ENCODE peak calls at places on chromosomes 7 and 10, in eight cellular contexts. One of them, this sample, is unnamed.

GRCh38 chr10:123944661-123945060 is 53.1 kb upstream of the CPXM2 start:
- DNase-seq in HCT116: no peak
- DNase-seq in fibroblast of lung: no peak
- DNase-seq in HepG2: no peak
- DNase-seq in PC-3: no peak
- DNase-seq in neuronal stem cell: no peak
- DNase-seq in IMR-90: no peak
- DNase-seq in neural progenitor cell: no peak
- DNase-seq in this sample: no peak

GRCh38 chr10:14450041-14450491 is 119.3 kb upstream of the FRMD4A start:
- DNase-seq in HCT116: no peak
- DNase-seq in fibroblast of lung: no peak
- DNase-seq in HepG2: no peak
- DNase-seq in PC-3: no peak
- DNase-seq in neuronal stem cell: no peak
- DNase-seq in IMR-90: peak; percentile 65
- DNase-seq in neural progenitor cell: no peak
- DNase-seq in this sample: no peak

GRCh38 chr7:94375167-94375566 is 19.5 kb upstream of the COL1A2 start:
- DNase-seq in HCT116: no peak
- DNase-seq in fibroblast of lung: peak; percentile 99
- DNase-seq in HepG2: no peak
- DNase-seq in PC-3: no peak
- DNase-seq in neuronal stem cell: no peak
- DNase-seq in IMR-90: peak; percentile 97
- DNase-seq in neural progenitor cell: peak; percentile 45
- DNase-seq in this sample: no peak

GRCh38 chr7:74187915-74188675 is 13.9 kb downstream of the EIF4H start:
- DNase-seq in HCT116: no peak
- DNase-seq in fibroblast of lung: peak; percentile 30
- DNase-seq in HepG2: no peak
- DNase-seq in PC-3: peak; percentile 61
- DNase-seq in neuronal stem cell: no peak
- DNase-seq in IMR-90: peak; percentile 69
- DNase-seq in neural progenitor cell: no peak
- DNase-seq in this sample: peak; percentile 66

GRCh38 chr10:125035136-125035535 is 93.2 kb downstream of the ZRANB1 start:
- DNase-seq in HCT116: peak; percentile 64
- DNase-seq in fibroblast of lung: peak; percentile 95
- DNase-seq in HepG2: peak; percentile 23
- DNase-seq in PC-3: peak; percentile 90
- DNase-seq in neuronal stem cell: no peak
- DNase-seq in IMR-90: peak; percentile 98
- DNase-seq in neural progenitor cell: no peak
- DNase-seq in this sample: peak; percentile 83

GRCh38 chr10:97234403-97234802 is 48.6 kb upstream of the SLIT1 start:
- DNase-seq in HCT116: peak; percentile 12
- DNase-seq in fibroblast of lung: peak; percentile 67
- DNase-seq in HepG2: peak; percentile 23
- DNase-seq in PC-3: peak; percentile 61
- DNase-seq in neuronal stem cell: peak; percentile 27
- DNase-seq in IMR-90: peak; percentile 64
- DNase-seq in neural progenitor cell: peak; percentile 39
- DNase-seq in this sample: peak; percentile 19

GRCh38 chr10:124351481-124352220 is 67.1 kb downstream of the OAT start:
- DNase-seq in HCT116: no peak
- DNase-seq in fibroblast of lung: no peak
- DNase-seq in HepG2: no peak
- DNase-seq in PC-3: no peak
- DNase-seq in neuronal stem cell: no peak
- DNase-seq in IMR-90: no peak
- DNase-seq in neural progenitor cell: no peak
- DNase-seq in this sample: no peak

GRCh38 chr10:99698504-99699080 is 33.3 kb downstream of the COX15 start:
- DNase-seq in HCT116: no peak
- DNase-seq in fibroblast of lung: no peak
- DNase-seq in HepG2: no peak
- DNase-seq in PC-3: no peak
- DNase-seq in neuronal stem cell: no peak
- DNase-seq in IMR-90: no peak
- DNase-seq in neural progenitor cell: no peak
- DNase-seq in this sample: no peak

GRCh38 chr7:76310102-76310957 is 7.9 kb downstream of the HSPB1 start:
- DNase-seq in HCT116: no peak
- DNase-seq in fibroblast of lung: no peak
- DNase-seq in HepG2: no peak
- DNase-seq in PC-3: no peak
- DNase-seq in neuronal stem cell: no peak
- DNase-seq in IMR-90: no peak
- DNase-seq in neural progenitor cell: no peak
- DNase-seq in this sample: no peak

GRCh38 chr7:44379366-44380178 is 54.2 kb upstream of the CAMK2B start:
- DNase-seq in HCT116: no peak
- DNase-seq in fibroblast of lung: peak; percentile 21
- DNase-seq in HepG2: no peak
- DNase-seq in PC-3: no peak
- DNase-seq in neuronal stem cell: no peak
- DNase-seq in IMR-90: peak; percentile 17
- DNase-seq in neural progenitor cell: no peak
- DNase-seq in this sample: peak; percentile 47

GRCh38 chr10:117264776-117265175 is 23.9 kb downstream of the SLC18A2 start:
- DNase-seq in HCT116: no peak
- DNase-seq in fibroblast of lung: no peak
- DNase-seq in HepG2: peak; percentile 35
- DNase-seq in PC-3: no peak
- DNase-seq in neuronal stem cell: no peak
- DNase-seq in IMR-90: no peak
- DNase-seq in neural progenitor cell: no peak
- DNase-seq in this sample: no peak

GRCh38 chr7:110964770-110965169 is 126.2 kb upstream of the LRRN3 start:
- DNase-seq in HCT116: no peak
- DNase-seq in fibroblast of lung: no peak
- DNase-seq in HepG2: no peak
- DNase-seq in PC-3: no peak
- DNase-seq in neuronal stem cell: no peak
- DNase-seq in IMR-90: peak; percentile 13
- DNase-seq in neural progenitor cell: no peak
- DNase-seq in this sample: no peak

GRCh38 chr10:132398566-132398991 is 1.6 kb downstream of the PWWP2B start:
- DNase-seq in HCT116: no peak
- DNase-seq in fibroblast of lung: no peak
- DNase-seq in HepG2: no peak
- DNase-seq in PC-3: no peak
- DNase-seq in neuronal stem cell: no peak
- DNase-seq in IMR-90: no peak
- DNase-seq in neural progenitor cell: no peak
- DNase-seq in this sample: no peak

GRCh38 chr7:111029574-111030357 is 61.2 kb upstream of the LRRN3 start:
- DNase-seq in HCT116: no peak
- DNase-seq in fibroblast of lung: peak; percentile 47
- DNase-seq in HepG2: peak; percentile 20
- DNase-seq in PC-3: no peak
- DNase-seq in neuronal stem cell: no peak
- DNase-seq in IMR-90: peak; percentile 17
- DNase-seq in neural progenitor cell: no peak
- DNase-seq in this sample: no peak

GRCh38 chr10:110612073-110612472 is 32.1 kb upstream of the RBM20 start:
- DNase-seq in HCT116: no peak
- DNase-seq in fibroblast of lung: no peak
- DNase-seq in HepG2: no peak
- DNase-seq in PC-3: no peak
- DNase-seq in neuronal stem cell: no peak
- DNase-seq in IMR-90: no peak
- DNase-seq in neural progenitor cell: no peak
- DNase-seq in this sample: no peak

GRCh38 chr7:98077762-98078161 is 28.9 kb upstream of the LMTK2 start:
- DNase-seq in HCT116: no peak
- DNase-seq in fibroblast of lung: no peak
- DNase-seq in HepG2: no peak
- DNase-seq in PC-3: no peak
- DNase-seq in neuronal stem cell: no peak
- DNase-seq in IMR-90: no peak
- DNase-seq in neural progenitor cell: peak; percentile 5
- DNase-seq in this sample: no peak

GRCh38 chr7:98075801-98076200 is 30.9 kb upstream of the LMTK2 start:
- DNase-seq in HCT116: no peak
- DNase-seq in fibroblast of lung: no peak
- DNase-seq in HepG2: no peak
- DNase-seq in PC-3: no peak
- DNase-seq in neuronal stem cell: no peak
- DNase-seq in IMR-90: no peak
- DNase-seq in neural progenitor cell: no peak
- DNase-seq in this sample: no peak

GRCh38 chr7:98078197-98078870 is 28.3 kb upstream of the LMTK2 start:
- DNase-seq in HCT116: no peak
- DNase-seq in fibroblast of lung: no peak
- DNase-seq in HepG2: no peak
- DNase-seq in PC-3: no peak
- DNase-seq in neuronal stem cell: no peak
- DNase-seq in IMR-90: no peak
- DNase-seq in neural progenitor cell: no peak
- DNase-seq in this sample: no peak

GRCh38 chr7:98081351-98081750 is 25.3 kb upstream of the LMTK2 start:
- DNase-seq in HCT116: no peak
- DNase-seq in fibroblast of lung: no peak
- DNase-seq in HepG2: no peak
- DNase-seq in PC-3: no peak
- DNase-seq in neuronal stem cell: no peak
- DNase-seq in IMR-90: no peak
- DNase-seq in neural progenitor cell: no peak
- DNase-seq in this sample: no peak

GRCh38 chr7:98079891-98080653 is 26.6 kb upstream of the LMTK2 start:
- DNase-seq in HCT116: no peak
- DNase-seq in fibroblast of lung: no peak
- DNase-seq in HepG2: no peak
- DNase-seq in PC-3: no peak
- DNase-seq in neuronal stem cell: no peak
- DNase-seq in IMR-90: no peak
- DNase-seq in neural progenitor cell: peak; percentile 39
- DNase-seq in this sample: no peak
- H2AFZ ChIP-seq in HCT116: no peak overlapping the region
- H2AFZ ChIP-seq in fibroblast of lung: no peak overlapping the region
- H2AFZ ChIP-seq in HepG2: no peak overlapping the region
- H2AFZ ChIP-seq in PC-3: no peak overlapping the region
- H2AFZ ChIP-seq in neuronal stem cell: peak overlapping the region; percentile 65
- H2AFZ ChIP-seq in IMR-90: no peak overlapping the region
- H2AFZ ChIP-seq in neural progenitor cell: peak overlapping the region; percentile 36
- H2AFZ ChIP-seq in this sample: no peak overlapping the region

GRCh38 chr7:2004841-2005351 is 227.8 kb downstream of the MAD1L1 start:
- DNase-seq in HCT116: no peak
- DNase-seq in fibroblast of lung: no peak
- DNase-seq in HepG2: no peak
- DNase-seq in PC-3: no peak
- DNase-seq in neuronal stem cell: no peak
- DNase-seq in IMR-90: no peak
- DNase-seq in neural progenitor cell: no peak
- DNase-seq in this sample: no peak
- H3K9ac ChIP-seq in HCT116: no peak overlapping the region
- H3K9ac ChIP-seq in fibroblast of lung: no peak overlapping the region
- H3K9ac ChIP-seq in HepG2: no peak overlapping the region
- H3K9ac ChIP-seq in PC-3: no peak overlapping the region
- H3K9ac ChIP-seq in neuronal stem cell: no peak overlapping the region
- H3K9ac ChIP-seq in IMR-90: no peak overlapping the region
- H3K9ac ChIP-seq in neural progenitor cell: no peak overlapping the region
- H3K9ac ChIP-seq in this sample: no peak overlapping the region

GRCh38 chr10:73553316-73553715 is 37.8 kb downstream of the USP54 start:
- DNase-seq in HCT116: no peak
- DNase-seq in fibroblast of lung: no peak
- DNase-seq in HepG2: peak; percentile 20
- DNase-seq in PC-3: no peak
- DNase-seq in neuronal stem cell: peak; percentile 79
- DNase-seq in IMR-90: no peak
- DNase-seq in neural progenitor cell: peak; percentile 82
- DNase-seq in this sample: peak; percentile 11
- H2AFZ ChIP-seq in HCT116: no peak overlapping the region
- H2AFZ ChIP-seq in fibroblast of lung: no peak overlapping the region
- H2AFZ ChIP-seq in HepG2: no peak overlapping the region
- H2AFZ ChIP-seq in PC-3: no peak overlapping the region
- H2AFZ ChIP-seq in neuronal stem cell: no peak overlapping the region
- H2AFZ ChIP-seq in IMR-90: no peak overlapping the region
- H2AFZ ChIP-seq in neural progenitor cell: no peak overlapping the region
- H2AFZ ChIP-seq in this sample: no peak overlapping the region

GRCh38 chr10:101140950-101141621 is 10.0 kb downstream of the TLX1 start:
- DNase-seq in HCT116: no peak
- DNase-seq in fibroblast of lung: no peak
- DNase-seq in HepG2: no peak
- DNase-seq in PC-3: no peak
- DNase-seq in neuronal stem cell: no peak
- DNase-seq in IMR-90: no peak
- DNase-seq in neural progenitor cell: no peak
- DNase-seq in this sample: no peak

GRCh38 chr10:101142533-101143353 is 11.6 kb downstream of the TLX1 start:
- DNase-seq in HCT116: no peak
- DNase-seq in fibroblast of lung: no peak
- DNase-seq in HepG2: no peak
- DNase-seq in PC-3: no peak
- DNase-seq in neuronal stem cell: no peak
- DNase-seq in IMR-90: no peak
- DNase-seq in neural progenitor cell: no peak
- DNase-seq in this sample: no peak

GRCh38 chr10:101140084-101140949 is 9.2 kb downstream of the TLX1 start:
- DNase-seq in HCT116: no peak
- DNase-seq in fibroblast of lung: no peak
- DNase-seq in HepG2: no peak
- DNase-seq in PC-3: no peak
- DNase-seq in neuronal stem cell: no peak
- DNase-seq in IMR-90: no peak
- DNase-seq in neural progenitor cell: no peak
- DNase-seq in this sample: no peak

GRCh38 chr10:101143354-101143648 is 12.2 kb downstream of the TLX1 start:
- DNase-seq in HCT116: no peak
- DNase-seq in fibroblast of lung: no peak
- DNase-seq in HepG2: no peak
- DNase-seq in PC-3: no peak
- DNase-seq in neuronal stem cell: no peak
- DNase-seq in IMR-90: no peak
- DNase-seq in neural progenitor cell: no peak
- DNase-seq in this sample: no peak

DNA sequence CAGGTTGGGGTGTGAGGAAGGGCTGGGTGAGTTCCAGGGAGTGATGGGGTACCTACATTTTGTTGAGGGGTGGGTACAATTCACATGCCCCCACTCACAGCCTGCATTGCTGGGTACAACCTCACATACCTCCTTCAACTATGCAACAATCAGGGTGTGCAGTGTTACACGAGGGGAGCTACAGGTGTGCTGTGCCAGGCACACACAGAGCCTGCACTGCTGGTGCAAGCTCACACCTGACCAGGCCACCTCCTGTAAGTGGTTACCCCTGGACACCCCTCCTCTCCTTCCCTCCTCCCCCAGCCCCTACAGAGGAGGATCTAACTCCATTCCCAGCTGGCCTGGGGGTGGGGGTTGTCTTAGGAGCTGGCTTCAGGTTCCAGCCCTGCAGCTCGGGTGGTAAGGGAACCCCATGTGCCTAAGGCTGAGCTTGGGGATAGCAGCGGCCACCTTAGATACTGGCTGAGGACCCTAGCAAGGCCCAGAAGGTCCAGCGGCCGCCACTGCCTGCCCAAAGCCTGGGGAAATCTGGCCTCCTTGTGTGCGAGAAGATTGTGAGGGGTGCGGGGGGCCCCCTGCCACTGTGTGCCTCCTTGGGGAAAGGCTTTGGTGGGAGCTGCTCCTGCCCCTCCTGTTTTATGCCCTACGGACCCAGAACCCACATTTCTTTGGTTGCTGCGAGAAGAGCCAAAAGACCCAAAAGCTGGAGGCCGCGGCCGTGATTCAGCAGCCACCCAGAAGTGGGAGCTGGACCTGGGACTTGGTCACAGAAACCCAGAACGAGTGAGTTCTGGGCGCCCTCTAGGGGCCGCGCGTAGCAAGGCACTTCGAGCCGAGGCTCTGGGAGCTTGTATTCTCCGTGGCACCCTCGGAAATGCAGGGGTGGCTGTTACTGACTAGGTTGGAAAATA is 10.8 kb downstream of the TLX1 start:
- DNase-seq in HCT116: peak; percentile 81
- DNase-seq in fibroblast of lung: peak; percentile 79
- DNase-seq in HepG2: peak; percentile 71
- DNase-seq in PC-3: peak; percentile 90
- DNase-seq in neuronal stem cell: peak; percentile 86
- DNase-seq in IMR-90: peak; percentile 72
- DNase-seq in neural progenitor cell: peak; percentile 92
- DNase-seq in this sample: peak; percentile 74
- H3K9ac ChIP-seq in HCT116: peak overlapping the region; percentile 38
- H3K9ac ChIP-seq in fibroblast of lung: no peak overlapping the region
- H3K9ac ChIP-seq in HepG2: peak overlapping the region; percentile 47
- H3K9ac ChIP-seq in PC-3: peak overlapping the region; percentile 38
- H3K9ac ChIP-seq in neuronal stem cell: no peak overlapping the region
- H3K9ac ChIP-seq in IMR-90: no peak overlapping the region
- H3K9ac ChIP-seq in neural progenitor cell: no peak overlapping the region
- H3K9ac ChIP-seq in this sample: no peak overlapping the region

This sample was measured in mammary epithelial cell.